ENCODE peak calls at places on chromosomes 12 and 14, in nine cellular contexts. G, M, S, Z, P, V, R, E and K are unnamed samples.

GRCh38 chr12:74791365-74791764 is 253.7 kb downstream of the ATXN7L3B start:
- DNase-seq in V (no peak), M (no peak), G (no peak), R (no peak), E (no peak), P (no peak), S (no peak), Z (no peak), K (no peak)

GRCh38 chr12:68336754-68337343 is 4.7 kb upstream of the MDM1 start:
- DNase-seq in M (peak; percentile 37), S (no peak), G (peak; percentile 83), R (peak; percentile 50), E (no peak), Z (no peak), P (peak; percentile 36), V (no peak), K (no peak)

GRCh38 chr14:55051426-55052258 is at the start of gene MAPK1IP1L:
- DNase-seq in M (peak; percentile 98), E (peak; percentile 70), V (peak; percentile 93), Z (peak; percentile 94), S (peak; percentile 96), G (peak; percentile 96), P (peak; percentile 93), R (peak; percentile 88), K (peak; percentile 91)

GRCh38 chr14:50796391-50796790 is 34.6 kb downstream of the NIN start:
- DNase-seq in V (no peak), M (no peak), E (no peak), S (no peak), P (no peak), G (no peak), R (no peak), Z (no peak), K (no peak)

GRCh38 chr12:77102691-77103090 is 37.3 kb upstream of the E2F7 start:
- DNase-seq in P (no peak), Z (no peak), V (no peak), G (peak; percentile 59), E (no peak), M (peak; percentile 57), R (no peak), S (no peak), K (no peak)

GRCh38 chr12:120944645-120945217 is 33.6 kb upstream of the HNF1A start:
- DNase-seq in G (peak; percentile 30), E (peak; percentile 10), P (peak; percentile 69), Z (peak; percentile 41), R (peak; percentile 48), M (peak; percentile 76), V (no peak), S (no peak), K (peak; percentile 60)

GRCh38 chr12:47356129-47356622 is 276.4 kb upstream of the AMIGO2 start:
- DNase-seq in R (no peak), V (no peak), S (no peak), Z (no peak), P (no peak), G (no peak), M (no peak), E (no peak), K (no peak)

GRCh38 chr14:32255855-32256254 is 52.8 kb upstream of the RNU6-8 start:
- DNase-seq in R (no peak), V (no peak), P (no peak), M (no peak), E (no peak), G (no peak), S (no peak), Z (no peak), K (no peak)

GRCh38 chr14:88729159-88729558 is 63.6 kb downstream of the EML5 start:
- DNase-seq in R (no peak), E (no peak), V (no peak), G (no peak), Z (no peak), S (no peak), P (no peak), M (no peak), K (no peak)

GRCh38 chr12:124498870-124499753 is 68.3 kb downstream of the NCOR2 start:
- DNase-seq in E (no peak), P (no peak), S (no peak), M (peak; percentile 41), G (no peak), V (peak; percentile 77), R (no peak), Z (no peak), K (no peak)

GRCh38 chr12:79725987-79726386 is 35.2 kb upstream of the PAWR start:
- DNase-seq in V (no peak), S (no peak), Z (no peak), M (no peak), P (no peak), E (peak; percentile 24), R (no peak), G (peak; percentile 86), K (no peak)

GRCh38 chr12:103783744-103784664 is 57.0 kb downstream of the NT5DC3 start:
- DNase-seq in V (no peak), E (no peak), S (no peak), Z (no peak), P (peak; percentile 46), G (peak; percentile 58), R (no peak), M (no peak), K (no peak)

GRCh38 chr12:25311501-25311900 is 60.8 kb upstream of the KRAS start:
- DNase-seq in S (no peak), G (no peak), P (no peak), Z (no peak), M (no peak), R (no peak), E (no peak), V (no peak), K (no peak)

DNA sequence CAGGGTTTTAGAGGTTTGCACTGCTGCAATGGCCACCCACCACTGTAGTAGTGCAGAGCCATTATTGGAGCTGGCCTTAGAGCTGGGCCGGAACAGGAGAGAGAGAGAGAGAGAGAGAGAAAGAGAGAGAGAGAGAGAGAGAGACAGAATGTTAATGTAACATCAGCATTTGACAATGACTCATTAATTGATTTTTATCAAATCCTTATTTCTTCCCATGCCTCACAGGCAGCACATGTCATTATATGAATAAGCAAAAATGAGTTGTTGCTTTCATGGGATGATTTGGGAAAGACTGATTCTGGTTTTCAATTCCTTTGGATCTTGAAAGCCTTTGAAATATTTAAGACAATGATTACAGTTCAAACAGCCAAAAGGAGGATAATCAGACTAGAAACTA is 76.3 kb upstream of the PPP4R3A start:
- DNase-seq in R (no peak), V (no peak), P (no peak), S (no peak), M (no peak), E (no peak), Z (no peak), G (peak; percentile 11), K (no peak)
- H3K27ac ChIP-seq in R (no peak overlapping the region), V (no peak overlapping the region), P (no peak overlapping the region), S (no peak overlapping the region), M (no peak overlapping the region), E (no peak overlapping the region), Z (no peak overlapping the region), G (no peak overlapping the region), K (no peak overlapping the region)

GRCh38 chr12:72574138-72574537 is 302.0 kb downstream of the TRHDE start:
- DNase-seq in V (no peak), G (no peak), P (no peak), R (no peak), Z (no peak), M (no peak), E (no peak), S (no peak), K (no peak)

DNA sequence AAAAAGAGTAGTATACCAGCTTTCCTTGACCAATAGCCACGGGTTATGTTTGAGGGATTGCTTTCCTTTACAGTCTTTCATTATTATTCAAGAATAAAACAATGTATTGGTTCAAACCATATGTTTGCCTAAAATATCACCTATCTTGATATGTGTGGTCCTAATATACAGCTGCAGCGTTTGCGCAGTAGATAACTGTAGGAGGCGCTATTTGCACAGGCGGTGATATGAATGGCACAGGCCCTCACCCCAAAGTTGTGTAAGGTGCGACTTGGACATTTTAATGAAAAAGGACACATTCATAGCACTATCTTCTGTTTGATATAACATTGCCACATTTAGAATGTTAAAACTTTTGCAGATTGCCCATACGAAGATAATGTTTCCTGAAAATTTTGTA is 298.4 kb downstream of the TRHDE start:
- DNase-seq in V (no peak), Z (no peak), P (no peak), R (no peak), M (peak; percentile 45), G (no peak), E (no peak), S (no peak), K (no peak)
- TF ChIP-seq CTCF in V (no peak), Z (no peak), P (no peak), R (no peak), M (peak; percentile 72), G (peak; percentile 40), E (peak; percentile 22), S (no peak), K (no peak)

GRCh38 chr12:54191550-54192022 is 2.8 kb upstream of the SMUG1 start:
- DNase-seq in E (peak; percentile 60), V (peak; percentile 70), S (peak; percentile 89), P (peak; percentile 83), G (peak; percentile 61), R (peak; percentile 80), M (peak; percentile 91), Z (peak; percentile 73), K (peak; percentile 77)
- H3K27me3 ChIP-seq in E (peaks cover 13% of the 10 kb centered on the region), V (no peaks in the 10 kb centered on the region), S (no peaks in the 10 kb centered on the region), P (peaks cover 61% of the 10 kb centered on the region), G (no peaks in the 10 kb centered on the region), R (no peaks in the 10 kb centered on the region), M (no peaks in the 10 kb centered on the region), Z (peaks cover 44% of the 10 kb centered on the region), K (peaks cover 6% of the 10 kb centered on the region)

DNA sequence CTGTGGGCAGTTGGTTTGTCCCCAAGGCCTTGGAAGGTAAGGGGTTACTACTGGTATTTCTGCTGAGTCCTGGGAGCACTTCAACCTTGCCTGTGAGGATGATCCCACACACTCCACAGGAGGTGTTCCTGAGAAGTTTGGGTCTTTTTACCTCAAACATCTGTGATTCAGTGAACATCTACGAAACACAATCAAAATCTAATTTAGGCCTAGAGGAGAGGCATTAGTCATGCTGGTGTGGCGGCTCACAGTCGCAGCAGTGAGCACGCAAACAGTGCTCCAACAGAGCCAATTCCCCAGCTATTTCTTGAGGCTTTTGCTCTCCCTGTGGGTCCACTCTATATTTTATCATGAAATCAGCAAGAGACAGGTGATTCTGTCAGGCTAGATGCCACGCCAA is 107.6 kb downstream of the APAF1 start:
- DNase-seq in Z (no peak), R (no peak), P (no peak), E (no peak), V (no peak), G (no peak), M (peak; percentile 66), S (no peak), K (no peak)
- H3K27ac ChIP-seq in Z (no peak overlapping the region), R (no peak overlapping the region), P (no peak overlapping the region), E (peak overlapping the region; percentile 47), V (no peak overlapping the region), G (no peak overlapping the region), M (no peak overlapping the region), S (no peak overlapping the region), K (no peak overlapping the region)

DNA sequence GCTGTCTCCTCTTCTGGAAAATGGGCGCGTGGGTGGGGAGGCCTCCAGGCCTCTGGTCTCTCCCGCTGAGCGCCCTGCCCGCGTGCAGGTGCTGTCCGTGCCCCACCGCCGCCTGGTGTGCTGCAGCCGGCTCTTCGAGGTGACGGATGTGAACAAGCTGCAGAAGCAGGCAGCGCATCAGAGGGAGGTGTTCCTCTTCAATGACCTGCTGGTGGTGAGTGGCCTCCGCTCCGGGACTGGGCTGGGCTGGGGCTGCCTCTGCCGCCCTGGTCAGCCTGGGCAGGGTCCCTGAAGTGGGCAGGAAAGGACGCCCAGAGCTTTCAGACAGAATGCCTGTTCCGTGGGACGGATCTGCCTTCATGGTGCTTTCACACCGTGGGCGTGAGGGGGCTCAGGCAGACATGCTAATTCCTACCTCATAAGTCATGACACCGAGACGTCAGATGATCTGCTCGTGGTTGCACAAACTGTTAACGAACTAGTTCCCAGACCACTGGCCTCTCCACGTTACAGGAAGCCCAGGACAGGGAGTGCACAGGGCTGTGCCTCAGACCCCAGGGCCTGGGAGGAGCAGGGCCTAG is 50.5 kb downstream of the SLC6A12 start:
- DNase-seq in R (no peak), V (no peak), S (no peak), P (no peak), M (no peak), Z (no peak), G (no peak), E (no peak), K (no peak)
- TF ChIP-seq CTCF in R (no peak), V (no peak), S (no peak), P (no peak), M (no peak), Z (no peak), G (no peak), E (no peak), K (no peak)